ENCODE peak calls at places on chromosomes 5 and 9, in ten cellular contexts. One of them, this sample, is unnamed.

GRCh38 chr9:122402403-122403268 is 31.8 kb downstream of the PTGS1 start:
- DNase-seq in upper lobe of left lung: no peak
- DNase-seq in A549: peak
- DNase-seq in uterus: no peak
- DNase-seq in GM12891: no peak
- DNase-seq in tibial nerve: no peak
- DNase-seq in IMR-90: peak
- DNase-seq in stomach: no peak
- DNase-seq in suprapubic skin: no peak
- DNase-seq in sigmoid colon: no peak
- DNase-seq in this sample: no peak

GRCh38 chr9:4548796-4549725 is 58.8 kb downstream of the SLC1A1 start:
- DNase-seq in upper lobe of left lung: no peak
- DNase-seq in A549: peak
- DNase-seq in uterus: peak
- DNase-seq in GM12891: no peak
- DNase-seq in tibial nerve: no peak
- DNase-seq in IMR-90: no peak
- DNase-seq in stomach: no peak
- DNase-seq in suprapubic skin: no peak
- DNase-seq in sigmoid colon: no peak
- DNase-seq in this sample: no peak

GRCh38 chr9:110672873-110673508 is 4.4 kb downstream of the MUSK start:
- DNase-seq in upper lobe of left lung: no peak
- DNase-seq in A549: no peak
- DNase-seq in uterus: no peak
- DNase-seq in GM12891: no peak
- DNase-seq in tibial nerve: no peak
- DNase-seq in IMR-90: no peak
- DNase-seq in stomach: no peak
- DNase-seq in suprapubic skin: no peak
- DNase-seq in sigmoid colon: no peak
- DNase-seq in this sample: no peak

GRCh38 chr5:1349246-1349645 is 4.3 kb upstream of the CLPTM1L start:
- DNase-seq in upper lobe of left lung: no peak
- DNase-seq in A549: no peak
- DNase-seq in uterus: no peak
- DNase-seq in GM12891: no peak
- DNase-seq in tibial nerve: no peak
- DNase-seq in IMR-90: no peak
- DNase-seq in stomach: no peak
- DNase-seq in suprapubic skin: no peak
- DNase-seq in sigmoid colon: no peak
- DNase-seq in this sample: no peak

GRCh38 chr5:1192971-1193590 is 8.3 kb upstream of the SLC6A19 start:
- DNase-seq in upper lobe of left lung: no peak
- DNase-seq in A549: no peak
- DNase-seq in uterus: no peak
- DNase-seq in GM12891: no peak
- DNase-seq in tibial nerve: no peak
- DNase-seq in IMR-90: no peak
- DNase-seq in stomach: no peak
- DNase-seq in suprapubic skin: no peak
- DNase-seq in sigmoid colon: no peak
- DNase-seq in this sample: no peak

GRCh38 chr5:106121972-106122605 is 1548.6 kb downstream of the EFNA5 start:
- DNase-seq in upper lobe of left lung: peak
- DNase-seq in A549: peak
- DNase-seq in uterus: no peak
- DNase-seq in GM12891: peak
- DNase-seq in tibial nerve: no peak
- DNase-seq in IMR-90: peak
- DNase-seq in stomach: peak
- DNase-seq in suprapubic skin: no peak
- DNase-seq in sigmoid colon: no peak
- DNase-seq in this sample: no peak

GRCh38 chr5:90096415-90097081 is 313.0 kb downstream of the CETN3 start:
- DNase-seq in upper lobe of left lung: no peak
- DNase-seq in A549: peak
- DNase-seq in uterus: peak
- DNase-seq in GM12891: no peak
- DNase-seq in tibial nerve: no peak
- DNase-seq in IMR-90: peak
- DNase-seq in stomach: peak
- DNase-seq in suprapubic skin: no peak
- DNase-seq in sigmoid colon: no peak
- DNase-seq in this sample: no peak

GRCh38 chr9:129716091-129716490 is 36.8 kb downstream of the PTGES start:
- DNase-seq in upper lobe of left lung: no peak
- DNase-seq in A549: no peak
- DNase-seq in uterus: no peak
- DNase-seq in GM12891: no peak
- DNase-seq in tibial nerve: no peak
- DNase-seq in IMR-90: peak
- DNase-seq in stomach: no peak
- DNase-seq in suprapubic skin: no peak
- DNase-seq in sigmoid colon: no peak
- DNase-seq in this sample: no peak

GRCh38 chr9:87796232-87796631 is 70.3 kb downstream of the CTSL start:
- DNase-seq in upper lobe of left lung: peak
- DNase-seq in A549: no peak
- DNase-seq in uterus: no peak
- DNase-seq in GM12891: no peak
- DNase-seq in tibial nerve: no peak
- DNase-seq in IMR-90: no peak
- DNase-seq in stomach: no peak
- DNase-seq in suprapubic skin: no peak
- DNase-seq in sigmoid colon: no peak
- DNase-seq in this sample: no peak

GRCh38 chr9:87795178-87795577 is 69.3 kb downstream of the CTSL start:
- DNase-seq in upper lobe of left lung: no peak
- DNase-seq in A549: no peak
- DNase-seq in uterus: no peak
- DNase-seq in GM12891: no peak
- DNase-seq in tibial nerve: no peak
- DNase-seq in IMR-90: no peak
- DNase-seq in stomach: no peak
- DNase-seq in suprapubic skin: no peak
- DNase-seq in sigmoid colon: no peak
- DNase-seq in this sample: no peak

GRCh38 chr9:87787735-87788134 is 61.8 kb downstream of the CTSL start:
- DNase-seq in upper lobe of left lung: no peak
- DNase-seq in A549: peak
- DNase-seq in uterus: no peak
- DNase-seq in GM12891: no peak
- DNase-seq in tibial nerve: no peak
- DNase-seq in IMR-90: no peak
- DNase-seq in stomach: no peak
- DNase-seq in suprapubic skin: no peak
- DNase-seq in sigmoid colon: no peak
- DNase-seq in this sample: no peak

GRCh38 chr9:87793292-87793691 is 67.4 kb downstream of the CTSL start:
- DNase-seq in upper lobe of left lung: peak
- DNase-seq in A549: peak
- DNase-seq in uterus: no peak
- DNase-seq in GM12891: no peak
- DNase-seq in tibial nerve: no peak
- DNase-seq in IMR-90: peak
- DNase-seq in stomach: no peak
- DNase-seq in suprapubic skin: no peak
- DNase-seq in sigmoid colon: no peak
- DNase-seq in this sample: no peak

GRCh38 chr9:87792831-87793288 is 66.9 kb downstream of the CTSL start:
- DNase-seq in upper lobe of left lung: peak
- DNase-seq in A549: peak
- DNase-seq in uterus: peak
- DNase-seq in GM12891: no peak
- DNase-seq in tibial nerve: peak
- DNase-seq in IMR-90: peak
- DNase-seq in stomach: peak
- DNase-seq in suprapubic skin: no peak
- DNase-seq in sigmoid colon: peak
- DNase-seq in this sample: no peak
- TF ChIP-seq POLR2A in upper lobe of left lung: no peak
- TF ChIP-seq POLR2A in A549: no peak
- TF ChIP-seq POLR2A in uterus: no peak
- TF ChIP-seq POLR2A in GM12891: no peak
- TF ChIP-seq POLR2A in tibial nerve: no peak
- TF ChIP-seq POLR2A in IMR-90: no peak
- TF ChIP-seq POLR2A in stomach: no peak
- TF ChIP-seq POLR2A in suprapubic skin: no peak
- TF ChIP-seq POLR2A in sigmoid colon: no peak
- TF ChIP-seq POLR2A in this sample: no peak

GRCh38 chr9:121394292-121394691 is 24.2 kb upstream of the STOM start:
- DNase-seq in upper lobe of left lung: no peak
- DNase-seq in A549: no peak
- DNase-seq in uterus: no peak
- DNase-seq in GM12891: no peak
- DNase-seq in tibial nerve: no peak
- DNase-seq in IMR-90: peak
- DNase-seq in stomach: no peak
- DNase-seq in suprapubic skin: no peak
- DNase-seq in sigmoid colon: no peak
- DNase-seq in this sample: no peak
- TF ChIP-seq POLR2A in upper lobe of left lung: no peak
- TF ChIP-seq POLR2A in A549: no peak
- TF ChIP-seq POLR2A in uterus: no peak
- TF ChIP-seq POLR2A in GM12891: no peak
- TF ChIP-seq POLR2A in tibial nerve: no peak
- TF ChIP-seq POLR2A in IMR-90: no peak
- TF ChIP-seq POLR2A in stomach: no peak
- TF ChIP-seq POLR2A in suprapubic skin: no peak
- TF ChIP-seq POLR2A in sigmoid colon: no peak
- TF ChIP-seq POLR2A in this sample: no peak

GRCh38 chr9:99255651-99256050 is 33.6 kb downstream of the SEC61B start:
- DNase-seq in upper lobe of left lung: no peak
- DNase-seq in A549: no peak
- DNase-seq in uterus: no peak
- DNase-seq in GM12891: no peak
- DNase-seq in tibial nerve: no peak
- DNase-seq in IMR-90: no peak
- DNase-seq in stomach: no peak
- DNase-seq in suprapubic skin: no peak
- DNase-seq in sigmoid colon: no peak
- DNase-seq in this sample: no peak

GRCh38 chr9:99259231-99259918 is 37.3 kb downstream of the SEC61B start:
- DNase-seq in upper lobe of left lung: peak
- DNase-seq in A549: no peak
- DNase-seq in uterus: peak
- DNase-seq in GM12891: no peak
- DNase-seq in tibial nerve: peak
- DNase-seq in IMR-90: no peak
- DNase-seq in stomach: peak
- DNase-seq in suprapubic skin: peak
- DNase-seq in sigmoid colon: peak
- DNase-seq in this sample: no peak

GRCh38 chr9:99261923-99262322 is 39.8 kb downstream of the SEC61B start:
- DNase-seq in upper lobe of left lung: no peak
- DNase-seq in A549: no peak
- DNase-seq in uterus: no peak
- DNase-seq in GM12891: no peak
- DNase-seq in tibial nerve: no peak
- DNase-seq in IMR-90: no peak
- DNase-seq in stomach: no peak
- DNase-seq in suprapubic skin: no peak
- DNase-seq in sigmoid colon: no peak
- DNase-seq in this sample: no peak

GRCh38 chr9:99253772-99254431 is 31.8 kb downstream of the SEC61B start:
- DNase-seq in upper lobe of left lung: no peak
- DNase-seq in A549: no peak
- DNase-seq in uterus: no peak
- DNase-seq in GM12891: peak
- DNase-seq in tibial nerve: no peak
- DNase-seq in IMR-90: no peak
- DNase-seq in stomach: no peak
- DNase-seq in suprapubic skin: no peak
- DNase-seq in sigmoid colon: no peak
- DNase-seq in this sample: no peak

GRCh38 chr9:99257723-99258364 is 35.8 kb downstream of the SEC61B start:
- DNase-seq in upper lobe of left lung: no peak
- DNase-seq in A549: no peak
- DNase-seq in uterus: no peak
- DNase-seq in GM12891: no peak
- DNase-seq in tibial nerve: no peak
- DNase-seq in IMR-90: no peak
- DNase-seq in stomach: no peak
- DNase-seq in suprapubic skin: no peak
- DNase-seq in sigmoid colon: no peak
- DNase-seq in this sample: no peak
- TF ChIP-seq POLR2A in upper lobe of left lung: no peak
- TF ChIP-seq POLR2A in A549: no peak
- TF ChIP-seq POLR2A in uterus: no peak
- TF ChIP-seq POLR2A in GM12891: no peak
- TF ChIP-seq POLR2A in tibial nerve: no peak
- TF ChIP-seq POLR2A in IMR-90: no peak
- TF ChIP-seq POLR2A in stomach: no peak
- TF ChIP-seq POLR2A in suprapubic skin: no peak
- TF ChIP-seq POLR2A in sigmoid colon: no peak
- TF ChIP-seq POLR2A in this sample: no peak

GRCh38 chr5:37370864-37371726 is at the start of gene NUP155:
- DNase-seq in upper lobe of left lung: peak
- DNase-seq in A549: peak
- DNase-seq in uterus: peak
- DNase-seq in GM12891: peak
- DNase-seq in tibial nerve: peak
- DNase-seq in IMR-90: peak
- DNase-seq in stomach: peak
- DNase-seq in suprapubic skin: peak
- DNase-seq in sigmoid colon: peak
- DNase-seq in this sample: peak
- TF ChIP-seq POLR2A in upper lobe of left lung: peak
- TF ChIP-seq POLR2A in A549: peak
- TF ChIP-seq POLR2A in uterus: peak
- TF ChIP-seq POLR2A in GM12891: peak
- TF ChIP-seq POLR2A in tibial nerve: peak
- TF ChIP-seq POLR2A in IMR-90: peak
- TF ChIP-seq POLR2A in stomach: no peak
- TF ChIP-seq POLR2A in suprapubic skin: peak
- TF ChIP-seq POLR2A in sigmoid colon: peak
- TF ChIP-seq POLR2A in this sample: no peak

DNA sequence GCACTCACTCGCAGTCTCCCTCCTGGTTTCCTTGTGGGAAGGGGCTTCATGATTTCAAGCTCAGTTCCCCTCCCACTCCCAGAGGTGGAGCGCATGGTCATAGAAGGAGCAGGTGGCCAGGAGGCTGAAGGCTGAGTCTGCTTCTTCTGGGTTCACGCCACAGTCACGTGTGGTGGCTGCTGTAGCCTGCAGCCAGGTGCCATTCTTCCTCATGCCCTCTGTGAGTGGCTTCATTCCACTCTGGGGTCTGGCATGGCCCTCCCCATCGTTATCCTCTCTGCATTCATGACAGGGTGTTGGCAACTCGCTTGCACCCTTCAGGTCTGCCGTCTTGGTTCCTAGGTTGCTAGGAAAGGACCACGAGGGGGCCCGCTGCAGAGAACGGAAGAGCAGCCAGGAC is 3.5 kb downstream of the MRPL41 start:
- DNase-seq in upper lobe of left lung: no peak
- DNase-seq in A549: no peak
- DNase-seq in uterus: no peak
- DNase-seq in GM12891: no peak
- DNase-seq in tibial nerve: no peak
- DNase-seq in IMR-90: no peak
- DNase-seq in stomach: no peak
- DNase-seq in suprapubic skin: no peak
- DNase-seq in sigmoid colon: no peak
- DNase-seq in this sample: no peak
- TF ChIP-seq POLR2A in upper lobe of left lung: no peak
- TF ChIP-seq POLR2A in A549: no peak
- TF ChIP-seq POLR2A in uterus: no peak
- TF ChIP-seq POLR2A in GM12891: no peak
- TF ChIP-seq POLR2A in tibial nerve: no peak
- TF ChIP-seq POLR2A in IMR-90: no peak
- TF ChIP-seq POLR2A in stomach: no peak
- TF ChIP-seq POLR2A in suprapubic skin: no peak
- TF ChIP-seq POLR2A in sigmoid colon: no peak
- TF ChIP-seq POLR2A in this sample: no peak